ENCODE peak calls at places on chromosomes 5 and 9, in nine cellular contexts. Z is activated T-helper 1 cell treated with Interleukin-2 at 50 U/mL for 16 hours, J is choroid plexus epithelial cell, K is amniotic stem cell, O is GM04504, I is HL-60, S is T-helper 2 cell, Q is psoas muscle, M is GM23248. Y is an unnamed sample.

GRCh38 chr9:136011703-136012496 is 50.7 kb upstream of the UBAC1 start:
- DNase-seq in Z (no peak), J (peak), K (no peak), O (peak), I (no peak), S (no peak), Q (peak), M (peak), Y (peak)

GRCh38 chr9:116992870-116993269 is 305.8 kb downstream of the TRIM32 start:
- DNase-seq in Z (no peak), J (no peak), K (no peak), O (no peak), I (no peak), S (no peak), Q (no peak), M (peak), Y (no peak)

GRCh38 chr9:125756499-125756898 is 9.3 kb downstream of the PBX3 start:
- DNase-seq in Z (no peak), J (no peak), K (no peak), O (no peak), I (no peak), S (no peak), Q (no peak), M (no peak), Y (no peak)

GRCh38 chr5:149930060-149930753 is 14.4 kb downstream of the PDE6A start:
- DNase-seq in Z (no peak), J (no peak), K (no peak), O (no peak), I (no peak), S (no peak), Q (no peak), M (peak), Y (no peak)

GRCh38 chr5:124644138-124644537 is 102.3 kb downstream of the ZNF608 start:
- DNase-seq in Z (no peak), J (peak), K (no peak), O (no peak), I (no peak), S (no peak), Q (no peak), M (peak), Y (no peak)

GRCh38 chr5:150023136-150023535 is 22.6 kb downstream of the HMGXB3 start:
- DNase-seq in Z (no peak), J (no peak), K (no peak), O (no peak), I (no peak), S (no peak), Q (no peak), M (no peak), Y (no peak)

GRCh38 chr5:174897281-174897950 is 173.0 kb downstream of the MSX2 start:
- DNase-seq in Z (no peak), J (no peak), K (no peak), O (no peak), I (no peak), S (no peak), Q (no peak), M (no peak), Y (no peak)

GRCh38 chr5:33008751-33009418 is 297.8 kb downstream of the NPR3 start:
- DNase-seq in Z (no peak), J (no peak), K (no peak), O (no peak), I (no peak), S (no peak), Q (no peak), M (no peak), Y (no peak)

GRCh38 chr5:91144491-91145232 is 238.5 kb downstream of the ARRDC3 start:
- DNase-seq in Z (no peak), J (no peak), K (no peak), O (no peak), I (no peak), S (no peak), Q (no peak), M (no peak), Y (no peak)

GRCh38 chr5:88144219-88145040 is 124.2 kb downstream of the TMEM161B start:
- DNase-seq in Z (no peak), J (no peak), K (no peak), O (no peak), I (no peak), S (no peak), Q (no peak), M (no peak), Y (no peak)

GRCh38 chr5:134477462-134478245 is 47.8 kb upstream of the JADE2 start:
- DNase-seq in Z (no peak), J (peak), K (no peak), O (no peak), I (no peak), S (no peak), Q (no peak), M (peak), Y (no peak)

GRCh38 chr5:132444061-132444460 is 46.5 kb downstream of the IRF1 start:
- DNase-seq in Z (no peak), J (no peak), K (no peak), O (no peak), I (no peak), S (no peak), Q (no peak), M (no peak), Y (no peak)

GRCh38 chr5:176527246-176528222 is 9.7 kb downstream of the RNF44 start:
- DNase-seq in Z (no peak), J (no peak), K (no peak), O (no peak), I (no peak), S (no peak), Q (no peak), M (no peak), Y (no peak)

GRCh38 chr9:105280730-105281129 is 36.3 kb downstream of the SLC44A1 start:
- DNase-seq in Z (no peak), J (no peak), K (no peak), O (no peak), I (no peak), S (no peak), Q (no peak), M (peak), Y (no peak)

GRCh38 chr5:92758552-92758951 is 822.5 kb downstream of the NR2F1-AS1 start:
- DNase-seq in Z (no peak), J (peak), K (no peak), O (no peak), I (no peak), S (no peak), Q (no peak), M (peak), Y (peak)

GRCh38 chr5:156329197-156329611 is 2.2 kb downstream of the SGCD start:
- DNase-seq in Z (no peak), J (no peak), K (no peak), O (peak), I (no peak), S (no peak), Q (peak), M (peak), Y (no peak)

GRCh38 chr5:180328296-180329137 is 24.6 kb downstream of the GFPT2 start:
- DNase-seq in Z (peak), J (peak), K (no peak), O (no peak), I (peak), S (peak), Q (peak), M (peak), Y (no peak)

GRCh38 chr9:13646500-13646899 is 367.0 kb upstream of the MPDZ start:
- DNase-seq in Z (no peak), J (no peak), K (no peak), O (no peak), I (no peak), S (no peak), Q (no peak), M (no peak), Y (no peak)

GRCh38 chr9:13295556-13295955 is 16.1 kb upstream of the MPDZ start:
- DNase-seq in Z (no peak), J (peak), K (no peak), O (no peak), I (no peak), S (no peak), Q (no peak), M (no peak), Y (no peak)

GRCh38 chr5:138033275-138033808 is 463 bp upstream of the FAM13B start:
- DNase-seq in Z (no peak), J (no peak), K (no peak), O (no peak), I (no peak), S (peak), Q (no peak), M (peak), Y (no peak)

GRCh38 chr9:18386091-18386490 is 87.9 kb upstream of the ADAMTSL1 start:
- DNase-seq in Z (no peak), J (no peak), K (no peak), O (no peak), I (no peak), S (no peak), Q (no peak), M (peak), Y (no peak)

GRCh38 chr9:69293186-69293585 is 31.8 kb upstream of the ENTREP1 start:
- DNase-seq in Z (no peak), J (no peak), K (no peak), O (no peak), I (no peak), S (no peak), Q (no peak), M (no peak), Y (no peak)

GRCh38 chr5:141618030-141618803 is 583 bp downstream of the DIAPH1 start:
- DNase-seq in Z (peak), J (no peak), K (no peak), O (no peak), I (no peak), S (peak), Q (peak), M (peak), Y (no peak)

GRCh38 chr9:34654317-34655083 is 2.5 kb downstream of the IL11RA start:
- DNase-seq in Z (no peak), J (no peak), K (no peak), O (peak), I (no peak), S (no peak), Q (peak), M (peak), Y (peak)

GRCh38 chr5:62042007-62042406 is 264.0 kb upstream of the KIF2A start:
- DNase-seq in Z (no peak), J (no peak), K (no peak), O (no peak), I (no peak), S (no peak), Q (no peak), M (no peak), Y (no peak)

GRCh38 chr9:82682431-82682830 is 380.5 kb downstream of the RASEF start:
- DNase-seq in Z (no peak), J (no peak), K (no peak), O (no peak), I (no peak), S (no peak), Q (no peak), M (no peak), Y (no peak)

GRCh38 chr5:64834037-64834436 is 65.3 kb downstream of the CWC27 start:
- DNase-seq in Z (no peak), J (peak), K (no peak), O (no peak), I (no peak), S (no peak), Q (no peak), M (peak), Y (no peak)

GRCh38 chr9:89418882-89419641 is 78.9 kb downstream of the SEMA4D start:
- DNase-seq in Z (peak), J (no peak), K (no peak), O (no peak), I (no peak), S (peak), Q (no peak), M (no peak), Y (no peak)

GRCh38 chr5:44646016-44646415 is 162.7 kb upstream of the MRPS30 start:
- DNase-seq in Z (no peak), J (no peak), K (no peak), O (no peak), I (no peak), S (no peak), Q (no peak), M (no peak), Y (no peak)

Y was measured in fibroblast of the conjunctiva.